ENCODE peak calls at places on chromosomes 3 and 15, in eight cellular contexts. E is skeletal muscle cell; W is WERI-Rb-1; G is NCI-H1092 treated with DMSO at 0.1 percent for 48 hours; A is ACHN; Z is stomach; I is stimulated activated CD4-positive, alpha-beta T cell treated with anti-CD3 and anti-CD28 coated beads, Interleukin-15, amount 100 ng/mL, for 24 hours; H is NCI-H1105. C is an unnamed sample.

GRCh38 chr15:43249236-43249635 is 17.5 kb downstream of the TGM5 start:
- DNase-seq in E (no peak), W (no peak), G (no peak), A (no peak), Z (no peak), I (no peak), H (no peak), C (no peak)

GRCh38 chr3:195546130-195546560 is 3.0 kb upstream of the PPP1R2 start:
- DNase-seq in E (peak; percentile 81), W (no peak), G (no peak), A (peak; percentile 66), Z (peak; percentile 43), I (peak; percentile 46), H (no peak), C (no peak)

GRCh38 chr3:197154-197855 is 742 bp downstream of the CHL1 start:
- DNase-seq in E (no peak), W (peak; percentile 37), G (peak; percentile 18), A (no peak), Z (no peak), I (no peak), H (no peak), C (peak; percentile 24)

GRCh38 chr3:99128740-99129505 is 227.4 kb upstream of the DCBLD2 start:
- DNase-seq in E (peak; percentile 94), W (no peak), G (no peak), A (peak; percentile 50), Z (no peak), I (no peak), H (no peak), C (no peak)

GRCh38 chr3:177703788-177704187 is 506.5 kb upstream of the TBL1XR1 start:
- DNase-seq in E (no peak), W (no peak), G (no peak), A (no peak), Z (no peak), I (no peak), H (no peak), C (no peak)

GRCh38 chr3:124846189-124846588 is 41.0 kb downstream of the ITGB5 start:
- DNase-seq in E (peak; percentile 62), W (no peak), G (no peak), A (no peak), Z (no peak), I (no peak), H (no peak), C (no peak)

GRCh38 chr3:172076212-172076611 is 36.8 kb downstream of the FNDC3B start:
- DNase-seq in E (no peak), W (no peak), G (no peak), A (peak; percentile 12), Z (no peak), I (no peak), H (peak; percentile 11), C (no peak)

GRCh38 chr3:55591893-55592292 is 104.8 kb upstream of the WNT5A start:
- DNase-seq in E (no peak), W (no peak), G (no peak), A (no peak), Z (no peak), I (no peak), H (no peak), C (no peak)

GRCh38 chr3:34669490-34669889 is 871.1 kb downstream of the PDCD6IP start:
- DNase-seq in E (no peak), W (no peak), G (no peak), A (no peak), Z (no peak), I (no peak), H (no peak), C (no peak)

GRCh38 chr15:53835309-53835708 is 75.8 kb upstream of the WDR72 start:
- DNase-seq in E (no peak), W (no peak), G (no peak), A (no peak), Z (no peak), I (no peak), H (no peak), C (no peak)

GRCh38 chr15:78003539-78004008 is 73.9 kb downstream of the TBC1D2B start:
- DNase-seq in E (no peak), W (peak; percentile 32), G (peak; percentile 92), A (no peak), Z (peak; percentile 65), I (no peak), H (peak; percentile 77), C (peak; percentile 77)